ENCODE peak calls at places on chromosomes 13 and 19, in five cellular contexts. One of them, this sample, is unnamed. For H3K4me1, the result is how much of the 10 kb centered on the place peaks cover.

GRCh38 chr19:41479757-41480191 is 36.8 kb downstream of the ERICH4 start:
- DNase-seq in colonic mucosa: no peak
- DNase-seq in fibroblast of lung: no peak
- DNase-seq in stomach: no peak
- DNase-seq in cardiac muscle cell: peak
- DNase-seq in this sample: no peak

GRCh38 chr13:40340368-40341085 is 325.9 kb downstream of the FOXO1 start:
- DNase-seq in colonic mucosa: no peak
- DNase-seq in fibroblast of lung: peak
- DNase-seq in stomach: no peak
- DNase-seq in cardiac muscle cell: peak
- DNase-seq in this sample: no peak

GRCh38 chr13:27022571-27023311 is 148.9 kb downstream of the USP12 start:
- DNase-seq in colonic mucosa: no peak
- DNase-seq in fibroblast of lung: peak
- DNase-seq in stomach: peak
- DNase-seq in cardiac muscle cell: peak
- DNase-seq in this sample: no peak

GRCh38 chr19:30064776-30065494 is 122.9 kb downstream of the URI1 start:
- DNase-seq in colonic mucosa: no peak
- DNase-seq in fibroblast of lung: no peak
- DNase-seq in stomach: peak
- DNase-seq in cardiac muscle cell: no peak
- DNase-seq in this sample: no peak

GRCh38 chr13:42266464-42266863 is 5.5 kb upstream of the AKAP11 start:
- DNase-seq in colonic mucosa: no peak
- DNase-seq in fibroblast of lung: peak
- DNase-seq in stomach: no peak
- DNase-seq in cardiac muscle cell: peak
- DNase-seq in this sample: no peak

GRCh38 chr13:108705031-108705430 is 75.6 kb downstream of the MYO16 start:
- DNase-seq in colonic mucosa: no peak
- DNase-seq in fibroblast of lung: no peak
- DNase-seq in stomach: no peak
- DNase-seq in cardiac muscle cell: no peak
- DNase-seq in this sample: no peak

GRCh38 chr19:16540948-16541347 is 1.3 kb downstream of the CHERP start:
- DNase-seq in colonic mucosa: no peak
- DNase-seq in fibroblast of lung: no peak
- DNase-seq in stomach: no peak
- DNase-seq in cardiac muscle cell: no peak
- DNase-seq in this sample: peak

GRCh38 chr19:13055213-13056051 is 47.2 kb downstream of the LYL1 start:
- DNase-seq in colonic mucosa: no peak
- DNase-seq in fibroblast of lung: peak
- DNase-seq in stomach: peak
- DNase-seq in cardiac muscle cell: peak
- DNase-seq in this sample: peak

GRCh38 chr13:88235441-88235840 is 564.3 kb downstream of the SLITRK5 start:
- DNase-seq in colonic mucosa: no peak
- DNase-seq in fibroblast of lung: no peak
- DNase-seq in stomach: no peak
- DNase-seq in cardiac muscle cell: no peak
- DNase-seq in this sample: no peak

GRCh38 chr19:35332817-35333216 is 3.8 kb downstream of the CD22 start:
- DNase-seq in colonic mucosa: no peak
- DNase-seq in fibroblast of lung: no peak
- DNase-seq in stomach: no peak
- DNase-seq in cardiac muscle cell: no peak
- DNase-seq in this sample: no peak

GRCh38 chr13:42894765-42895181 is 97.3 kb downstream of the EPSTI1 start:
- DNase-seq in colonic mucosa: peak
- DNase-seq in fibroblast of lung: peak
- DNase-seq in stomach: no peak
- DNase-seq in cardiac muscle cell: peak
- DNase-seq in this sample: no peak

GRCh38 chr19:53962887-53963435 is at the start of gene CACNG8:
- DNase-seq in colonic mucosa: no peak
- DNase-seq in fibroblast of lung: no peak
- DNase-seq in stomach: no peak
- DNase-seq in cardiac muscle cell: no peak
- DNase-seq in this sample: no peak

GRCh38 chr19:30344446-30345425 is 27.4 kb upstream of the ZNF536 start:
- DNase-seq in colonic mucosa: no peak
- DNase-seq in fibroblast of lung: no peak
- DNase-seq in stomach: no peak
- DNase-seq in cardiac muscle cell: no peak
- DNase-seq in this sample: no peak

GRCh38 chr19:36797786-36798108 is 25.1 kb upstream of the ZNF850 start:
- DNase-seq in colonic mucosa: no peak
- DNase-seq in fibroblast of lung: no peak
- DNase-seq in stomach: no peak
- DNase-seq in cardiac muscle cell: no peak
- DNase-seq in this sample: no peak

GRCh38 chr13:49627831-49628652 is at the start of gene ARL11:
- DNase-seq in colonic mucosa: peak
- DNase-seq in fibroblast of lung: no peak
- DNase-seq in stomach: peak
- DNase-seq in cardiac muscle cell: no peak
- DNase-seq in this sample: peak

GRCh38 chr13:72535076-72535475 is 192.4 kb downstream of the MZT1 start:
- DNase-seq in colonic mucosa: no peak
- DNase-seq in fibroblast of lung: no peak
- DNase-seq in stomach: no peak
- DNase-seq in cardiac muscle cell: no peak
- DNase-seq in this sample: no peak

GRCh38 chr19:2391118-2391725 is 31.2 kb downstream of the TMPRSS9 start:
- DNase-seq in colonic mucosa: peak
- DNase-seq in fibroblast of lung: peak
- DNase-seq in stomach: peak
- DNase-seq in cardiac muscle cell: peak
- DNase-seq in this sample: no peak

GRCh38 chr13:87344176-87344575 is 327.0 kb upstream of the SLITRK5 start:
- DNase-seq in colonic mucosa: no peak
- DNase-seq in fibroblast of lung: peak
- DNase-seq in stomach: no peak
- DNase-seq in cardiac muscle cell: no peak
- DNase-seq in this sample: no peak

GRCh38 chr13:51251480-51251879 is 29.3 kb downstream of the FAM124A start:
- DNase-seq in colonic mucosa: no peak
- DNase-seq in fibroblast of lung: no peak
- DNase-seq in stomach: no peak
- DNase-seq in cardiac muscle cell: no peak
- DNase-seq in this sample: peak

GRCh38 chr19:6690160-6690885 is 20.4 kb upstream of the TNFSF14 start:
- DNase-seq in colonic mucosa: no peak
- DNase-seq in fibroblast of lung: no peak
- DNase-seq in stomach: no peak
- DNase-seq in cardiac muscle cell: no peak
- DNase-seq in this sample: no peak

GRCh38 chr19:43464089-43464775 is 1.2 kb downstream of the LYPD3 start:
- DNase-seq in colonic mucosa: peak
- DNase-seq in fibroblast of lung: no peak
- DNase-seq in stomach: peak
- DNase-seq in cardiac muscle cell: no peak
- DNase-seq in this sample: peak

GRCh38 chr19:2511570-2511969 is 35.6 kb downstream of the GADD45B start:
- DNase-seq in colonic mucosa: no peak
- DNase-seq in fibroblast of lung: no peak
- DNase-seq in stomach: no peak
- DNase-seq in cardiac muscle cell: no peak
- DNase-seq in this sample: peak

GRCh38 chr19:49233163-49233562 is 75.6 kb downstream of the TRPM4 start:
- DNase-seq in colonic mucosa: no peak
- DNase-seq in fibroblast of lung: no peak
- DNase-seq in stomach: no peak
- DNase-seq in cardiac muscle cell: no peak
- DNase-seq in this sample: no peak

GRCh38 chr13:35804901-35805300 is 326.3 kb downstream of the DCLK1 start:
- DNase-seq in colonic mucosa: no peak
- DNase-seq in fibroblast of lung: peak
- DNase-seq in stomach: no peak
- DNase-seq in cardiac muscle cell: peak
- DNase-seq in this sample: no peak

GRCh38 chr13:89925107-89925506 is 1422.4 kb upstream of the MIR17HG start:
- DNase-seq in colonic mucosa: no peak
- DNase-seq in fibroblast of lung: peak
- DNase-seq in stomach: no peak
- DNase-seq in cardiac muscle cell: peak
- DNase-seq in this sample: no peak

GRCh38 chr19:33705860-33706259 is 84.1 kb downstream of the CHST8 start:
- DNase-seq in colonic mucosa: no peak
- DNase-seq in fibroblast of lung: no peak
- DNase-seq in stomach: no peak
- DNase-seq in cardiac muscle cell: no peak
- DNase-seq in this sample: peak

DNA sequence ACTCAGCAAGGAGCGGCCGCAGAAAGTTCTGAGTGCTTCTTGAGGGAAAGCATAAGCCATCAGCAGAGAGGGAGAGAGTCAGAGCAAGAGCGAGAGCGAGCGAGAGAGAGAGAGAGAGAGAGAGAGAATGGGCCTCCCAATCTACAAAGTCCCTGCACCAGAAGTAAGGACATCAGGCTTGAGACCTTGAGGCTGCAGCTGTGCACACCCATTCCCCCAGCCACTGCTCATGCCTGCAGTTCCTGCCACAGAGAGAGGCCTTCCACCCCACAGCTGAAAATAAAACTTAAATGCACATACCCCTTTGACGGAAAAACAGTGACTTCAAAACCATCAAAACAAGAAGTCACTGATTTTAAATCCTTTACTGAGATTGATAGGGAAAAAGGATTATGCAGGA is 74.5 kb upstream of the UBL3 start:
- DNase-seq in colonic mucosa: no peak
- DNase-seq in fibroblast of lung: no peak
- DNase-seq in stomach: no peak
- DNase-seq in cardiac muscle cell: no peak
- DNase-seq in this sample: no peak
- H3K4me1 ChIP-seq in colonic mucosa: under half
- H3K4me1 ChIP-seq in fibroblast of lung: under half
- H3K4me1 ChIP-seq in stomach: under half
- H3K4me1 ChIP-seq in cardiac muscle cell: under half
- H3K4me1 ChIP-seq in this sample: under half

DNA sequence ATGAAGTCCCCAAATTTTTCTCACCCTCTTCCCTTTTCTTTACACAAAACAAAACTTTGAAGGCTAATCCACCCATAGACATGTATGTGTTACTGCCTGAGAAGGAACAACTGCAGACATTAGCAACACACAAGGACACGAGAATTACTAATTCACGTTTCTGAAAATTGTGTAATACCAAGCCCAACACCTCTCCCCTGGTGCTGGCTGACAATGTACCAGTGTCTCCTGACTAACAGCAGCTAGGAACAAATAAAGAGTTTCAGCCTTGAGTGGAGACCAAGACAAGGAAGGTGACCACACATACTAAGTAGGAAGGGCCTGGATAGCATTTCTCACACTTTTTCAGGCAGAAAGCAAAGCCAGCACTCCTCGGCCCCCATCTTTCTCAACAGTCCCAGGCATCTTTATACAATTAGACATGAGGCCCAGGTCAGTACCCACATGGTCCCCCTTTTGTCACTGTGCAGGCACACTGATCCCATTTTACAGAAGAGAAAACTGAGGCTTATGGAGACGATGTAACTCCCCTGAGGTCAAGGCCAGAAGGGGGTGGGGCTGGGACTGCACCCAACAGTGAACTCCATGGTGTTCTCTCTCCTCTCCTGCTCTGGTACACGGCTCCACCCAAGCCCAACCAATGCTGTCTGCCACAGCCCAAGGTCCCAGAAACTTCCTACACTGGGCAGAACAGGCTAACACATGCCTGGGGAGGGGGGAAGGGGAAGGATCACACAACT is 8.7 kb downstream of the BRD4 start:
- DNase-seq in colonic mucosa: peak
- DNase-seq in fibroblast of lung: peak
- DNase-seq in stomach: peak
- DNase-seq in cardiac muscle cell: peak
- DNase-seq in this sample: peak
- H3K4me1 ChIP-seq in colonic mucosa: under half
- H3K4me1 ChIP-seq in fibroblast of lung: half or more
- H3K4me1 ChIP-seq in stomach: half or more
- H3K4me1 ChIP-seq in cardiac muscle cell: half or more
- H3K4me1 ChIP-seq in this sample: half or more

DNA sequence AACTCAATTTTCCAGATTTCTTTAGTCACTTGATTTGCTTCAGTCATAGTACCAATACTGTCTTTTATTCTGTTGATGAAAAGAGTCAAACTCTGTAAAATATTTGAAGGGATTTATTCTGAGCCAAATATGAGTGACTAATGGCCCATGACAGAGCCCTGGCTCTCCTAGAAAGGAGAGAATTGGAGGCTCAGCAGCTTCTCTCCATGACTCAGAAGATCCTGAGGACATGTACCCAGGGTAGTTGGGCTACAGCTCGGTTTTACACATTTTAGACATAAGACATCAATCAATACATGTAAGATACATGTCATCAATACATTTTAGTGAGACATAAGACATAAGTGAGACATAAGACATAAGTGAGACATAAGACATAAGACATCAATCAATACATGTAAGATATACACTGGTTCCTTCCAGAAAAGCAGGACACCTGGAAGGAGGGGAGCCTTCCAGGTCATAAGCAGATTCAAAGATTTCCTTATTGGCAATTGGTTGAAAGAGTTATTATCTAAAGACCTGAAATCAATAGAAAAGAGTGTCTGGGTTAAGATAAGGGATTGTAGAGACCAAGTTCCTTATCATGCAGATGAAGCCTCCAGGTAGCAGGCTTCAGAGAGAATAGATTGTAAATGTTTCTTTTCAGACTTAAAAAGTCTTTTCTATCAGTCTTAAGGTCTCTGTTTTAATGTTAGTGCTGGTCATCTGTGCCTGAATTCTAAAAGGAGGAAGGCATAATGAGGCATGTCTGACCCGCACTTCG is 179.8 kb upstream of the RFC3 start:
- DNase-seq in colonic mucosa: no peak
- DNase-seq in fibroblast of lung: peak
- DNase-seq in stomach: no peak
- DNase-seq in cardiac muscle cell: peak
- DNase-seq in this sample: no peak
- H3K4me1 ChIP-seq in colonic mucosa: under half
- H3K4me1 ChIP-seq in fibroblast of lung: under half
- H3K4me1 ChIP-seq in stomach: under half
- H3K4me1 ChIP-seq in cardiac muscle cell: under half
- H3K4me1 ChIP-seq in this sample: under half

GRCh38 chr19:14158276-14159023 is 22.1 kb upstream of the ASF1B start:
- DNase-seq in colonic mucosa: no peak
- DNase-seq in fibroblast of lung: no peak
- DNase-seq in stomach: no peak
- DNase-seq in cardiac muscle cell: no peak
- DNase-seq in this sample: no peak

GRCh38 chr19:14162871-14163297 is 26.5 kb upstream of the ASF1B start:
- DNase-seq in colonic mucosa: no peak
- DNase-seq in fibroblast of lung: no peak
- DNase-seq in stomach: no peak
- DNase-seq in cardiac muscle cell: no peak
- DNase-seq in this sample: peak

GRCh38 chr19:14159059-14159458 is 22.7 kb upstream of the ASF1B start:
- DNase-seq in colonic mucosa: no peak
- DNase-seq in fibroblast of lung: no peak
- DNase-seq in stomach: no peak
- DNase-seq in cardiac muscle cell: no peak
- DNase-seq in this sample: no peak

GRCh38 chr19:14161305-14161704 is 24.9 kb upstream of the ASF1B start:
- DNase-seq in colonic mucosa: no peak
- DNase-seq in fibroblast of lung: no peak
- DNase-seq in stomach: no peak
- DNase-seq in cardiac muscle cell: no peak
- DNase-seq in this sample: no peak

GRCh38 chr19:14160017-14160703 is 23.8 kb upstream of the ASF1B start:
- DNase-seq in colonic mucosa: no peak
- DNase-seq in fibroblast of lung: no peak
- DNase-seq in stomach: no peak
- DNase-seq in cardiac muscle cell: no peak
- DNase-seq in this sample: no peak
- H3K4me1 ChIP-seq in colonic mucosa: under half
- H3K4me1 ChIP-seq in fibroblast of lung: under half
- H3K4me1 ChIP-seq in stomach: under half
- H3K4me1 ChIP-seq in cardiac muscle cell: under half
- H3K4me1 ChIP-seq in this sample: under half

This sample was measured in left lung.